ENCODE peak calls at places on chromosomes 7 and 10, in ten cellular contexts. C, E, U, M, O, V, W, X, B and N are unnamed samples. For H3K4me1, the result is how much of the 10 kb centered on the place peaks cover.

GRCh38 chr10:35797187-35797586 is 155.1 kb upstream of the FZD8 start:
- DNase-seq in C (no peak), E (no peak), U (no peak), M (peak), O (no peak), V (no peak), W (no peak), X (no peak), B (no peak), N (no peak)

GRCh38 chr7:122885583-122886356 is 490 bp downstream of the CADPS2 start:
- DNase-seq in C (peak), E (no peak), U (peak), M (peak), O (peak), V (peak), W (peak), X (peak), B (no peak), N (no peak)

GRCh38 chr7:23285657-23286646 is 13.2 kb upstream of the MALSU1 start:
- DNase-seq in C (no peak), E (no peak), U (peak), M (no peak), O (no peak), V (peak), W (no peak), X (no peak), B (no peak), N (no peak)

GRCh38 chr7:67523706-67524105 is 527.1 kb downstream of the TYW1 start:
- DNase-seq in C (no peak), E (no peak), U (no peak), M (no peak), O (no peak), V (no peak), W (no peak), X (no peak), B (no peak), N (no peak)

GRCh38 chr10:63675171-63675570 is 154.0 kb downstream of the REEP3 start:
- DNase-seq in C (no peak), E (no peak), U (no peak), M (peak), O (no peak), V (no peak), W (no peak), X (no peak), B (no peak), N (no peak)

GRCh38 chr7:82729172-82730030 is 285.8 kb upstream of the CACNA2D1 start:
- DNase-seq in C (peak), E (no peak), U (peak), M (peak), O (peak), V (peak), W (peak), X (no peak), B (no peak), N (no peak)

GRCh38 chr10:58642283-58642682 is 129.6 kb downstream of the BICC1 start:
- DNase-seq in C (no peak), E (no peak), U (no peak), M (peak), O (no peak), V (no peak), W (no peak), X (no peak), B (no peak), N (no peak)

GRCh38 chr10:81108516-81109199 is 571.0 kb downstream of the SH2D4B start:
- DNase-seq in C (no peak), E (no peak), U (peak), M (no peak), O (no peak), V (peak), W (no peak), X (no peak), B (no peak), N (no peak)

GRCh38 chr7:158651968-158652555 is 52.5 kb downstream of the NCAPG2 start:
- DNase-seq in C (no peak), E (no peak), U (no peak), M (peak), O (no peak), V (no peak), W (no peak), X (no peak), B (no peak), N (no peak)

DNA sequence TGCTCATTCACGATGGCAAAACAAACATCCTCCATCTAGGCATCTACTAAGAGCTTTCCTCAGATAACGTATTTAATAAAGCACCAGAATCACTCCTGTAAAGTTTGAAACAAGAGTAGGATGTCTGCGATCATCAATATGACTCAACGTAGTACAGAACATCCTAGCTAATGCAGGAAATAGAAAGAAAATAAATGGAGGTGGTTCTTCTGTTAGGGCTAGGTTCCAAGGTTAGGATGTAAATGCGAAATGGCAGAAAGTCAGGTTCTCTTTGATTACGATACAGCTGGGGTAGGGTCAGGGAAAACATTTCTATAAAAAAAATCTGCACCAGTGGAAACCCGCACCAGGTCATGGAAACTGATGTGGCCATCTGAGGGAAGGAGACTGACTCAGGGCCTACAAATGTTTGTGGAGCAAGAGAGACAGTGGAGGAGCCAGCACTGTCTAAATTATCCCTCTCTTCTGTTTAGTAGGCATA is 29.1 kb downstream of the CCDC6 start:
- DNase-seq in C (no peak), E (no peak), U (no peak), M (peak), O (no peak), V (no peak), W (no peak), X (no peak), B (no peak), N (no peak)
- H3K4me1 ChIP-seq in C (under half), E (under half), U (under half), M (under half), O (under half), V (under half), W (under half), X (under half), B (under half), N (under half)

DNA sequence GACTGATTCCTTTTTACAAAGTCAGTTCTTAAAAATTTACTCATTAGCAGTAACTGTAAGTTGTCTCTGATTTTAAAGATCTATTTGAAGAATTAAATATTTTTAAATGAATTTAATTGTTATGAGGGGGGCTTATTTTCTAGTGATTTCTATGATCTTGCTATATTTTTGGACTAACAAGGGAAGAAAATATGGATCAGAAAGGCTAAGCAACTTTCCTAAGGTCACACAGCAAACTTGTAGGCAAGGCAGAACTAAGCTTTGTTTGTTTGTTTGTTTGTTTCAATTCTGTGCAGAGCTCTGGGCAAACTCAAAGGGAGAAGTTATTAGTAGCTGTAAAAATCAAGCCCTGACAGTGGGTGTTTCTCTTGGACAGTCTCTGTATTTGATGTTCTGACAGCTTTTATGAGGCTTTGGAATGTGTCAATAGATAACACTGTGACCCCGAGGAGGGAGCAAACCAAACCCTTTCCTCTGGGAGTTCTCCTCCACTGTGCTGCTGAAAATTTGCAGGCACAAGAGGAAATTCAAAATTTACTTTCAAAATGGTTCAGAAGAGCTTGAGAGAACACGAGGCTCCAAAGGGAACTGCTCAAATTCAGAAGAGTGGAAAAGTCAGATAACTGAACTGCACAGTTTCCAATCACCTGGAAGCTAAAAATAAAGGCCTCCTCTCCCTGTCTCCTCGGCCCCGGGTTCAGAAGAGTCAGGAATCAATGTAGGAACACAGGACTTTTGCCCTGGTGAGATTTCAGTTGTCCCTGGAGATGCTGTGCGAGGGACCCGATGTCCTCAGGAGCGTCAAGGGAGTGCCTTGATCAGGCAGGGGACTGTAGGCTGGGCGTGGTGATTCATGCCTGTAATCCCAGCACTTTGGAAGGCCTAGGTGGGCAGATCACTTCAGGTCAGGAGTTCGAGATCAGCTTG is 325.7 kb downstream of the GATA3 start:
- DNase-seq in C (no peak), E (no peak), U (peak), M (no peak), O (no peak), V (peak), W (no peak), X (no peak), B (no peak), N (no peak)
- H3K4me1 ChIP-seq in C (under half), E (under half), U (under half), M (under half), O (under half), V (under half), W (under half), X (under half), B (under half), N (under half)

GRCh38 chr10:32951111-32951510 is 6.9 kb downstream of the ITGB1 start:
- DNase-seq in C (no peak), E (no peak), U (no peak), M (no peak), O (no peak), V (peak), W (no peak), X (no peak), B (no peak), N (no peak)
- H3K4me1 ChIP-seq in C (half or more), E (under half), U (under half), M (half or more), O (under half), V (half or more), W (under half), X (half or more), B (under half), N (half or more)

GRCh38 chr10:72309290-72310240 is 35.8 kb downstream of the DDIT4 start:
- DNase-seq in C (no peak), E (no peak), U (no peak), M (peak), O (peak), V (no peak), W (no peak), X (peak), B (no peak), N (peak)
- H3K4me1 ChIP-seq in C (under half), E (half or more), U (under half), M (under half), O (under half), V (half or more), W (under half), X (half or more), B (under half), N (half or more)